ENCODE peak calls at places on chromosome 14, in five cellular contexts. V, G, X, M and L are unnamed samples. For H3K36me3 and H3K4me1, the result is how much of the 10 kb centered on the place peaks cover.

GRCh38 chr14:90060312-90060964 is 1.4 kb upstream of the KCNK13 start:
- DNase-seq in G (peak), M (no peak), X (peak), V (peak), L (peak)

GRCh38 chr14:101076451-101077220 is 173.1 kb upstream of the RTL1 start:
- DNase-seq in X (no peak), M (peak), G (no peak), V (no peak), L (no peak)

GRCh38 chr14:84465890-84466289 is 1064.1 kb upstream of the FLRT2 start:
- DNase-seq in M (no peak), X (no peak), V (no peak), G (no peak), L (no peak)

GRCh38 chr14:39038542-39038941 is 64.5 kb downstream of the SEC23A start:
- DNase-seq in X (no peak), G (no peak), M (no peak), V (no peak), L (no peak)

GRCh38 chr14:69191340-69192111 is at the start of gene EXD2:
- DNase-seq in V (peak), X (peak), G (peak), M (peak), L (peak)

GRCh38 chr14:80491131-80491530 is 279.8 kb upstream of the DIO2 start:
- DNase-seq in M (peak), V (peak), X (peak), G (no peak), L (no peak)

GRCh38 chr14:76426161-76426696 is 50.3 kb downstream of the ESRRB start:
- DNase-seq in M (no peak), X (no peak), V (no peak), G (no peak), L (peak)

GRCh38 chr14:94617988-94618822 is 6.0 kb downstream of the SERPINA3 start:
- DNase-seq in V (no peak), G (no peak), X (peak), M (no peak), L (no peak)

GRCh38 chr14:38404616-38405015 is 148.7 kb upstream of the CLEC14A start:
- DNase-seq in M (no peak), X (peak), G (no peak), V (no peak), L (no peak)

GRCh38 chr14:66508846-66509621 is 1.1 kb downstream of the GPHN start:
- DNase-seq in G (peak), X (peak), M (peak), V (peak), L (peak)

GRCh38 chr14:26775765-26776577 is 178.1 kb upstream of the NOVA1 start:
- DNase-seq in X (peak), G (no peak), M (no peak), V (no peak), L (no peak)

GRCh38 chr14:68655021-68655811 is 137.7 kb downstream of the ZFP36L1 start:
- DNase-seq in X (peak), V (no peak), M (no peak), G (no peak), L (peak)

GRCh38 chr14:87888136-87888999 is 104.6 kb downstream of the GALC start:
- DNase-seq in X (peak), G (no peak), M (peak), V (peak), L (peak)

GRCh38 chr14:80587096-80587724 is 354.3 kb downstream of the CEP128 start:
- DNase-seq in G (peak), X (peak), V (no peak), M (no peak), L (no peak)

GRCh38 chr14:45070215-45070614 is 13.7 kb upstream of the PRPF39 start:
- DNase-seq in V (no peak), G (no peak), M (no peak), X (no peak), L (no peak)

GRCh38 chr14:35533357-35534129 is 421 bp upstream of the INSM2 start:
- DNase-seq in M (no peak), X (peak), V (peak), G (peak), L (peak)

GRCh38 chr14:77036484-77037337 is 8.2 kb upstream of the IRF2BPL start:
- DNase-seq in G (no peak), V (no peak), X (no peak), M (no peak), L (no peak)

GRCh38 chr14:22812744-22813143 is 2.5 kb downstream of the SLC7A7 start:
- DNase-seq in V (no peak), M (no peak), G (no peak), X (no peak), L (no peak)

GRCh38 chr14:55800443-55800842 is 220.4 kb downstream of the KTN1 start:
- DNase-seq in M (no peak), G (no peak), V (no peak), X (no peak), L (no peak)

GRCh38 chr14:52354257-52354656 is 40.1 kb downstream of the PTGER2 start:
- DNase-seq in M (no peak), V (no peak), X (peak), G (no peak), L (no peak)

GRCh38 chr14:68232643-68233055 is 413.1 kb downstream of the RAD51B start:
- DNase-seq in G (no peak), X (peak), M (peak), V (peak), L (no peak)

GRCh38 chr14:69313176-69313575 is 53.2 kb downstream of the GALNT16 start:
- DNase-seq in X (no peak), M (no peak), V (no peak), G (no peak), L (no peak)

GRCh38 chr14:80930836-80931389 is 10.6 kb downstream of the CEP128 start:
- DNase-seq in M (no peak), X (peak), V (no peak), G (peak), L (no peak)

GRCh38 chr14:28952161-28952560 is 185.6 kb downstream of the FOXG1 start:
- DNase-seq in X (no peak), V (no peak), G (no peak), M (no peak), L (no peak)

GRCh38 chr14:30949651-30950050 is 75.3 kb downstream of the COCH start:
- DNase-seq in X (no peak), V (no peak), M (no peak), G (no peak), L (no peak)
- H3K36me3 ChIP-seq in X (under half), V (under half), M (half or more), G (under half), L (half or more)

GRCh38 chr14:61561657-61562276 is 133.5 kb upstream of the HIF1A start:
- DNase-seq in G (no peak), M (peak), V (peak), X (peak), L (peak)
- H3K4me1 ChIP-seq in G (under half), M (under half), V (under half), X (half or more), L (under half)

GRCh38 chr14:102338724-102339123 is 19.2 kb downstream of the ZNF839 start:
- DNase-seq in M (no peak), V (no peak), X (no peak), G (no peak), L (no peak)
- H3K36me3 ChIP-seq in M (half or more), V (under half), X (under half), G (under half), L (under half)

GRCh38 chr14:104536942-104537612 is 42.5 kb upstream of the C14orf180 start:
- DNase-seq in X (peak), M (no peak), G (no peak), V (no peak), L (no peak)
- H3K4me1 ChIP-seq in X (under half), M (under half), G (under half), V (under half), L (under half)

DNA sequence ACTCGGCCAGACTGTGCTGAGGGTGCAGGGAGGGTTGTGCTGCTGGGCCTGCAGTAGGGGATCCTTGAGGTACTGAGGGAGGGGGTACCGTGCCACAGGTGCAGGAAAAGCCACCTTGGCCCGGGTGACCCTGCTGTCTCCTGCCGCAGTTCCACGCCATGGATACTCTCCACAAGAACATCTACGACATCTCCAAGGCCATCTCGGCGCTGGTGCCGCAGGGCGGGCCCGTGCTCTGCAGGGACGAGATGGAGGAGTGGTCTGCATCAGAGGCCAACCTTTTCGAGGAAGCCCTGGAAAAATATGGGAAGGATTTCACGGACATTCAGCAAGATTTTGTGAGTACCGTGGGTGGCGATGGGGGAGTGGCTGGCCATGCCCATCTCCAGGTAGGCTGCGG is 14.0 kb upstream of the CRIP2 start:
- DNase-seq in M (no peak), V (no peak), G (no peak), X (no peak), L (no peak)
- H3K36me3 ChIP-seq in M (half or more), V (under half), G (under half), X (under half), L (half or more)

DNA sequence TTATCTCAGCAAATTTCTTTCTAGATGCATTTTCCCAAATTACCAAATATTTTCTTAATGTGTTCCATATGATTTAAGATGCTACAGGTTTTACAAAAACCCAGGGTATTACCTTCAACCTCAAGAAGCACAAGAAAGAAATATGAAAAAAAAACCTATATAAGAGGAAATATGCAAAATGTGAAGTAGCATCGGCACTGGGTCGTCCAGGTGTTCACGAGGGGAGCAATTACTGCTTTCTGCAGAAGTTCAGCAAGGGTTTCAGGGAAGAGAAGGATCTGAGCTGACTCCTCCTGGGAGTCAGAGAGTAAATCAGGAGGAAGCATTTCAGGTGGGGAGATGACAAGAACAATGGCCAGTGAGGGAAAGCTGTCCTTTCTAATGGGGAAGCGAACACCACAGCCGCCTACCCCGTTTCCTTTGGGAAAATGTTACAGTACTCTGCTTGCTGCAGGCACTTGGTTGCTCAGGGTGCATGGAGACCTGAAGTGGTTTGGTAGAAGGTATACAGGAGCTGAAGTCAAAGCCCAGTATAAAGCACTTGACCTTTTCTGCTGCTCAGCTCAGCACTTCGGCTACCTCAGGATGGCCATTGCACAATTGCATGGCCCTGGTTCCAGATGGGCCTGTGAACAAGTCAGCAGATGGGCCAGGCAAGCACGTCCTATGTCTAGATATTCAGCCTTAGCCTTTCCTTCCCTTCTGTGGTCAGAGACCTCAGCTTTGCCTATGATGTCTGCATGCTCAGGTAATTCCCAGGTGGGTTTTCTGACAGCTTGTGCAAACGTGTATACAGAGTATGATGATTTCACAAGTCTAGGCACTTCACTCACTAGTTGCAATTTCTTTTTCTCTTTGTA is 155.6 kb downstream of the PAX9 start:
- DNase-seq in M (no peak), X (no peak), V (no peak), G (no peak), L (no peak)
- H3K4me1 ChIP-seq in M (under half), X (under half), V (under half), G (under half), L (under half)

GRCh38 chr14:102955636-102956035 is 33.2 kb downstream of the AMN start:
- DNase-seq in G (no peak), X (no peak), M (no peak), V (no peak), L (no peak)
- H3K36me3 ChIP-seq in G (under half), X (under half), M (half or more), V (under half), L (half or more)

GRCh38 chr14:96122496-96122895 is 82.1 kb upstream of the BDKRB2 start:
- DNase-seq in V (no peak), X (peak), M (no peak), G (no peak), L (no peak)
- H3K4me1 ChIP-seq in V (under half), X (under half), M (under half), G (under half), L (under half)

GRCh38 chr14:103694572-103695026 is 20.7 kb downstream of the XRCC3 start:
- DNase-seq in M (no peak), G (no peak), V (no peak), X (no peak), L (no peak)

GRCh38 chr14:103690332-103690731 is 24.9 kb downstream of the XRCC3 start:
- DNase-seq in M (no peak), X (no peak), V (no peak), G (no peak), L (no peak)

GRCh38 chr14:103692871-103693270 is 22.4 kb downstream of the XRCC3 start:
- DNase-seq in G (no peak), V (no peak), X (no peak), M (no peak), L (no peak)

GRCh38 chr14:103693514-103693913 is 21.7 kb downstream of the XRCC3 start:
- DNase-seq in X (no peak), M (no peak), V (no peak), G (no peak), L (no peak)

GRCh38 chr14:103692159-103692558 is 23.1 kb downstream of the XRCC3 start:
- DNase-seq in G (no peak), V (no peak), M (no peak), X (no peak), L (no peak)
- H3K36me3 ChIP-seq in G (under half), V (under half), M (half or more), X (under half), L (under half)